ENCODE peak calls at places on chromosome X, in five cellular contexts. C is lower leg skin; O is HCT116; B is stimulated activated CD8-positive, alpha-beta memory T cell treated with anti-CD3 and anti-CD28 coated beads, Interleukin-15, amount 100 ng/mL, for 48 hours; I is pancreas. W is an unnamed sample.

GRCh38 chrX:14801136-14801535 is 71.7 kb downstream of the FANCB start:
- DNase-seq in C (no peak), O (no peak), B (no peak), I (no peak), W (peak; percentile 87)

GRCh38 chrX:21847342-21847741 is 7.9 kb downstream of the MBTPS2 start:
- DNase-seq in C (no peak), O (no peak), B (no peak), I (no peak), W (no peak)

GRCh38 chrX:46039526-46039925 is 505.7 kb downstream of the ZNF674 start:
- DNase-seq in C (no peak), O (no peak), B (no peak), I (no peak), W (peak; percentile 8)

GRCh38 chrX:9899640-9900075 is 67.5 kb upstream of the CLDN34 start:
- DNase-seq in C (no peak), O (no peak), B (peak; percentile 8), I (no peak), W (no peak)

GRCh38 chrX:153061732-153062131 is 5.5 kb downstream of the PNMA3 start:
- DNase-seq in C (no peak), O (no peak), B (no peak), I (no peak), W (no peak)

GRCh38 chrX:39967348-39967747 is 130.4 kb downstream of the BCOR start:
- DNase-seq in C (no peak), O (no peak), B (no peak), I (no peak), W (peak; percentile 48)

GRCh38 chrX:44308869-44309268 is 34.6 kb downstream of the EFHC2 start:
- DNase-seq in C (no peak), O (no peak), B (no peak), I (no peak), W (no peak)

GRCh38 chrX:39725928-39726619 is 371.7 kb downstream of the BCOR start:
- DNase-seq in C (peak; percentile 76), O (no peak), B (no peak), I (no peak), W (no peak)

GRCh38 chrX:32269877-32270276 is 941.5 kb downstream of the DMD start:
- DNase-seq in C (no peak), O (no peak), B (no peak), I (no peak), W (no peak)

GRCh38 chrX:153642655-153643430 is 4.2 kb upstream of the DUSP9 start:
- DNase-seq in C (peak; percentile 77), O (no peak), B (no peak), I (peak; percentile 75), W (no peak)

GRCh38 chrX:9458516-9459078 is 6.3 kb upstream of the TBL1X start:
- DNase-seq in C (no peak), O (no peak), B (no peak), I (no peak), W (no peak)

GRCh38 chrX:130158311-130158710 is 7.3 kb downstream of the AIFM1 start:
- DNase-seq in C (no peak), O (no peak), B (no peak), I (no peak), W (no peak)

W was measured in mesendoderm.